ENCODE peak calls at places on chromosome 6, in four cellular contexts. One of them, this sample, is unnamed.

GRCh38 chr6:41100871-41101287 is 28.1 kb downstream of the NFYA start:
- DNase-seq in NCI-H1436: no peak
- DNase-seq in NCI-H345: no peak
- DNase-seq in occipital lobe: no peak
- DNase-seq in this sample: no peak

GRCh38 chr6:169288591-169288990 is 34.9 kb upstream of the THBS2 start:
- DNase-seq in NCI-H1436: no peak
- DNase-seq in NCI-H345: no peak
- DNase-seq in occipital lobe: no peak
- DNase-seq in this sample: no peak

GRCh38 chr6:37882724-37883413 is 63.3 kb downstream of the ZFAND3 start:
- DNase-seq in NCI-H1436: no peak
- DNase-seq in NCI-H345: no peak
- DNase-seq in occipital lobe: no peak
- DNase-seq in this sample: no peak

GRCh38 chr6:137637161-137637560 is 143.0 kb upstream of the OLIG3 start:
- DNase-seq in NCI-H1436: no peak
- DNase-seq in NCI-H345: no peak
- DNase-seq in occipital lobe: no peak
- DNase-seq in this sample: peak

GRCh38 chr6:47111685-47112084 is 69.6 kb upstream of the ADGRF1 start:
- DNase-seq in NCI-H1436: no peak
- DNase-seq in NCI-H345: no peak
- DNase-seq in occipital lobe: no peak
- DNase-seq in this sample: no peak

GRCh38 chr6:65004283-65004682 is 702.7 kb downstream of the EYS start:
- DNase-seq in NCI-H1436: no peak
- DNase-seq in NCI-H345: no peak
- DNase-seq in occipital lobe: no peak
- DNase-seq in this sample: no peak

GRCh38 chr6:45822864-45823263 is 192.8 kb downstream of the CLIC5 start:
- DNase-seq in NCI-H1436: no peak
- DNase-seq in NCI-H345: no peak
- DNase-seq in occipital lobe: no peak
- DNase-seq in this sample: no peak

GRCh38 chr6:40443842-40444241 is 143.3 kb downstream of the LRFN2 start:
- DNase-seq in NCI-H1436: no peak
- DNase-seq in NCI-H345: no peak
- DNase-seq in occipital lobe: no peak
- DNase-seq in this sample: no peak

GRCh38 chr6:127690092-127690491 is 113.1 kb downstream of the C6orf58 start:
- DNase-seq in NCI-H1436: no peak
- DNase-seq in NCI-H345: no peak
- DNase-seq in occipital lobe: no peak
- DNase-seq in this sample: no peak

GRCh38 chr6:166656269-166657206 is 29.5 kb upstream of the RPS6KA2 start:
- DNase-seq in NCI-H1436: no peak
- DNase-seq in NCI-H345: no peak
- DNase-seq in occipital lobe: no peak
- DNase-seq in this sample: no peak

GRCh38 chr6:42407379-42407778 is 44.3 kb downstream of the TRERF1 start:
- DNase-seq in NCI-H1436: no peak
- DNase-seq in NCI-H345: no peak
- DNase-seq in occipital lobe: no peak
- DNase-seq in this sample: no peak

GRCh38 chr6:17454316-17455005 is 61.1 kb downstream of the CAP2 start:
- DNase-seq in NCI-H1436: no peak
- DNase-seq in NCI-H345: no peak
- DNase-seq in occipital lobe: no peak
- DNase-seq in this sample: no peak

GRCh38 chr6:4059115-4059777 is 19.7 kb downstream of the FAM217A start:
- DNase-seq in NCI-H1436: no peak
- DNase-seq in NCI-H345: no peak
- DNase-seq in occipital lobe: no peak
- DNase-seq in this sample: no peak

GRCh38 chr6:34248727-34249468 is at the start of gene SMIM29:
- DNase-seq in NCI-H1436: peak
- DNase-seq in NCI-H345: peak
- DNase-seq in occipital lobe: peak
- DNase-seq in this sample: peak

GRCh38 chr6:151067684-151068596 is 171.8 kb upstream of the AKAP12 start:
- DNase-seq in NCI-H1436: no peak
- DNase-seq in NCI-H345: peak
- DNase-seq in occipital lobe: no peak
- DNase-seq in this sample: no peak

GRCh38 chr6:32070814-32071466 is 32.7 kb downstream of the CYP21A2 start:
- DNase-seq in NCI-H1436: no peak
- DNase-seq in NCI-H345: no peak
- DNase-seq in occipital lobe: peak
- DNase-seq in this sample: no peak

GRCh38 chr6:47126647-47127339 is 84.7 kb upstream of the ADGRF1 start:
- DNase-seq in NCI-H1436: no peak
- DNase-seq in NCI-H345: no peak
- DNase-seq in occipital lobe: no peak
- DNase-seq in this sample: peak

GRCh38 chr6:113184291-113184690 is 672.9 kb upstream of the MARCKS start:
- DNase-seq in NCI-H1436: no peak
- DNase-seq in NCI-H345: no peak
- DNase-seq in occipital lobe: no peak
- DNase-seq in this sample: no peak

GRCh38 chr6:150751296-150751695 is 114.2 kb upstream of the MTHFD1L start:
- DNase-seq in NCI-H1436: no peak
- DNase-seq in NCI-H345: no peak
- DNase-seq in occipital lobe: no peak
- DNase-seq in this sample: no peak

GRCh38 chr6:13427346-13427745 is 60.1 kb downstream of the GFOD1 start:
- DNase-seq in NCI-H1436: no peak
- DNase-seq in NCI-H345: no peak
- DNase-seq in occipital lobe: no peak
- DNase-seq in this sample: no peak

GRCh38 chr6:73152556-73152955 is 72.7 kb downstream of the KHDC1L start:
- DNase-seq in NCI-H1436: no peak
- DNase-seq in NCI-H345: no peak
- DNase-seq in occipital lobe: no peak
- DNase-seq in this sample: no peak

GRCh38 chr6:72820906-72821305 is 199.0 kb downstream of the KCNQ5 start:
- DNase-seq in NCI-H1436: no peak
- DNase-seq in NCI-H345: no peak
- DNase-seq in occipital lobe: no peak
- DNase-seq in this sample: no peak

GRCh38 chr6:20877008-20877937 is 343.0 kb downstream of the CDKAL1 start:
- DNase-seq in NCI-H1436: no peak
- DNase-seq in NCI-H345: no peak
- DNase-seq in occipital lobe: no peak
- DNase-seq in this sample: peak

GRCh38 chr6:43076093-43076927 is at the start of gene PTK7:
- DNase-seq in NCI-H1436: peak
- DNase-seq in NCI-H345: peak
- DNase-seq in occipital lobe: no peak
- DNase-seq in this sample: peak

GRCh38 chr6:125839879-125840278 is 49.1 kb downstream of the NCOA7 start:
- DNase-seq in NCI-H1436: peak
- DNase-seq in NCI-H345: no peak
- DNase-seq in occipital lobe: no peak
- DNase-seq in this sample: no peak

GRCh38 chr6:105459884-105460283 is 57.0 kb upstream of the PREP start:
- DNase-seq in NCI-H1436: no peak
- DNase-seq in NCI-H345: no peak
- DNase-seq in occipital lobe: no peak
- DNase-seq in this sample: no peak

GRCh38 chr6:45741437-45742166 is 274.1 kb downstream of the CLIC5 start:
- DNase-seq in NCI-H1436: no peak
- DNase-seq in NCI-H345: no peak
- DNase-seq in occipital lobe: no peak
- DNase-seq in this sample: peak

GRCh38 chr6:11500008-11500407 is 37.5 kb upstream of the TMEM170B start:
- DNase-seq in NCI-H1436: no peak
- DNase-seq in NCI-H345: no peak
- DNase-seq in occipital lobe: no peak
- DNase-seq in this sample: no peak

GRCh38 chr6:102759415-102759814 is 1365.9 kb downstream of the GRIK2 start:
- DNase-seq in NCI-H1436: no peak
- DNase-seq in NCI-H345: no peak
- DNase-seq in occipital lobe: no peak
- DNase-seq in this sample: no peak

GRCh38 chr6:67467341-67467740 is 1167.7 kb upstream of the ADGRB3 start:
- DNase-seq in NCI-H1436: no peak
- DNase-seq in NCI-H345: no peak
- DNase-seq in occipital lobe: no peak
- DNase-seq in this sample: no peak

GRCh38 chr6:37979392-37980221 is 160.1 kb downstream of the ZFAND3 start:
- DNase-seq in NCI-H1436: no peak
- DNase-seq in NCI-H345: no peak
- DNase-seq in occipital lobe: no peak
- DNase-seq in this sample: no peak

GRCh38 chr6:79812195-79812594 is 135.2 kb downstream of the ELOVL4 start:
- DNase-seq in NCI-H1436: no peak
- DNase-seq in NCI-H345: no peak
- DNase-seq in occipital lobe: no peak
- DNase-seq in this sample: no peak

GRCh38 chr6:10603265-10603664 is 82.1 kb downstream of the GCNT2 start:
- DNase-seq in NCI-H1436: no peak
- DNase-seq in NCI-H345: no peak
- DNase-seq in occipital lobe: no peak
- DNase-seq in this sample: no peak

GRCh38 chr6:158624684-158625682 is 19.6 kb downstream of the DYNLT1 start:
- DNase-seq in NCI-H1436: no peak
- DNase-seq in NCI-H345: peak
- DNase-seq in occipital lobe: no peak
- DNase-seq in this sample: no peak